ENCODE peak calls at places on chromosomes 13 and 19, in nine cellular contexts. One of them, this sample, is unnamed.

GRCh38 chr19:38908854-38909253 is 3.1 kb downstream of the CCER2 start:
- DNase-seq in stimulated activated CD8-positive, alpha-beta memory T cell treated with anti-CD3 and anti-CD28 coated beads, Interleukin-12 subunit alpha, Interleukin-12 subunit beta, amount 100 ng/mL, for 4 hours: no peak
- DNase-seq in NCI-H2081: no peak
- DNase-seq in fibroblast of the aortic adventitia: no peak
- DNase-seq in cardiac muscle cell: no peak
- DNase-seq in astrocyte of the spinal cord: no peak
- DNase-seq in neural crest cell: no peak
- DNase-seq in activated CD4-positive, alpha-beta T cell treated with anti-CD3 and anti-CD28 coated beads for 48 hours: no peak
- DNase-seq in CD4-positive, alpha-beta memory T cell: no peak
- DNase-seq in this sample: no peak

GRCh38 chr13:26051231-26052135 is at the start of gene SHISA2:
- DNase-seq in stimulated activated CD8-positive, alpha-beta memory T cell treated with anti-CD3 and anti-CD28 coated beads, Interleukin-12 subunit alpha, Interleukin-12 subunit beta, amount 100 ng/mL, for 4 hours: peak; percentile 32
- DNase-seq in NCI-H2081: peak; percentile 63
- DNase-seq in fibroblast of the aortic adventitia: peak; percentile 19
- DNase-seq in cardiac muscle cell: peak; percentile 83
- DNase-seq in astrocyte of the spinal cord: peak; percentile 78
- DNase-seq in neural crest cell: peak; percentile 30
- DNase-seq in activated CD4-positive, alpha-beta T cell treated with anti-CD3 and anti-CD28 coated beads for 48 hours: peak; percentile 37
- DNase-seq in CD4-positive, alpha-beta memory T cell: no peak
- DNase-seq in this sample: no peak

GRCh38 chr13:100984349-100984748 is 309.8 kb upstream of the TMTC4 start:
- DNase-seq in stimulated activated CD8-positive, alpha-beta memory T cell treated with anti-CD3 and anti-CD28 coated beads, Interleukin-12 subunit alpha, Interleukin-12 subunit beta, amount 100 ng/mL, for 4 hours: no peak
- DNase-seq in NCI-H2081: no peak
- DNase-seq in fibroblast of the aortic adventitia: no peak
- DNase-seq in cardiac muscle cell: no peak
- DNase-seq in astrocyte of the spinal cord: no peak
- DNase-seq in neural crest cell: no peak
- DNase-seq in activated CD4-positive, alpha-beta T cell treated with anti-CD3 and anti-CD28 coated beads for 48 hours: no peak
- DNase-seq in CD4-positive, alpha-beta memory T cell: no peak
- DNase-seq in this sample: no peak

GRCh38 chr19:17618919-17619318 is 63.5 kb downstream of the COLGALT1 start:
- DNase-seq in stimulated activated CD8-positive, alpha-beta memory T cell treated with anti-CD3 and anti-CD28 coated beads, Interleukin-12 subunit alpha, Interleukin-12 subunit beta, amount 100 ng/mL, for 4 hours: no peak
- DNase-seq in NCI-H2081: no peak
- DNase-seq in fibroblast of the aortic adventitia: no peak
- DNase-seq in cardiac muscle cell: no peak
- DNase-seq in astrocyte of the spinal cord: no peak
- DNase-seq in neural crest cell: no peak
- DNase-seq in activated CD4-positive, alpha-beta T cell treated with anti-CD3 and anti-CD28 coated beads for 48 hours: no peak
- DNase-seq in CD4-positive, alpha-beta memory T cell: no peak
- DNase-seq in this sample: no peak

GRCh38 chr13:102620512-102620911 is 23.7 kb downstream of the TPP2 start:
- DNase-seq in stimulated activated CD8-positive, alpha-beta memory T cell treated with anti-CD3 and anti-CD28 coated beads, Interleukin-12 subunit alpha, Interleukin-12 subunit beta, amount 100 ng/mL, for 4 hours: no peak
- DNase-seq in NCI-H2081: peak; percentile 25
- DNase-seq in fibroblast of the aortic adventitia: no peak
- DNase-seq in cardiac muscle cell: no peak
- DNase-seq in astrocyte of the spinal cord: no peak
- DNase-seq in neural crest cell: no peak
- DNase-seq in activated CD4-positive, alpha-beta T cell treated with anti-CD3 and anti-CD28 coated beads for 48 hours: no peak
- DNase-seq in CD4-positive, alpha-beta memory T cell: no peak
- DNase-seq in this sample: no peak

GRCh38 chr13:46469064-46469463 is 82.0 kb upstream of the RUBCNL start:
- DNase-seq in stimulated activated CD8-positive, alpha-beta memory T cell treated with anti-CD3 and anti-CD28 coated beads, Interleukin-12 subunit alpha, Interleukin-12 subunit beta, amount 100 ng/mL, for 4 hours: no peak
- DNase-seq in NCI-H2081: no peak
- DNase-seq in fibroblast of the aortic adventitia: peak; percentile 86
- DNase-seq in cardiac muscle cell: no peak
- DNase-seq in astrocyte of the spinal cord: no peak
- DNase-seq in neural crest cell: no peak
- DNase-seq in activated CD4-positive, alpha-beta T cell treated with anti-CD3 and anti-CD28 coated beads for 48 hours: no peak
- DNase-seq in CD4-positive, alpha-beta memory T cell: no peak
- DNase-seq in this sample: no peak

GRCh38 chr19:33520048-33520643 is 1.4 kb downstream of the PEPD start:
- DNase-seq in stimulated activated CD8-positive, alpha-beta memory T cell treated with anti-CD3 and anti-CD28 coated beads, Interleukin-12 subunit alpha, Interleukin-12 subunit beta, amount 100 ng/mL, for 4 hours: no peak
- DNase-seq in NCI-H2081: no peak
- DNase-seq in fibroblast of the aortic adventitia: no peak
- DNase-seq in cardiac muscle cell: no peak
- DNase-seq in astrocyte of the spinal cord: no peak
- DNase-seq in neural crest cell: no peak
- DNase-seq in activated CD4-positive, alpha-beta T cell treated with anti-CD3 and anti-CD28 coated beads for 48 hours: no peak
- DNase-seq in CD4-positive, alpha-beta memory T cell: no peak
- DNase-seq in this sample: no peak

GRCh38 chr13:32883501-32883900 is 132.7 kb upstream of the KL start:
- DNase-seq in stimulated activated CD8-positive, alpha-beta memory T cell treated with anti-CD3 and anti-CD28 coated beads, Interleukin-12 subunit alpha, Interleukin-12 subunit beta, amount 100 ng/mL, for 4 hours: no peak
- DNase-seq in NCI-H2081: peak; percentile 91
- DNase-seq in fibroblast of the aortic adventitia: peak; percentile 56
- DNase-seq in cardiac muscle cell: no peak
- DNase-seq in astrocyte of the spinal cord: peak; percentile 56
- DNase-seq in neural crest cell: no peak
- DNase-seq in activated CD4-positive, alpha-beta T cell treated with anti-CD3 and anti-CD28 coated beads for 48 hours: no peak
- DNase-seq in CD4-positive, alpha-beta memory T cell: no peak
- DNase-seq in this sample: no peak

GRCh38 chr19:38813323-38813722 is 578 bp upstream of the LGALS4 start:
- DNase-seq in stimulated activated CD8-positive, alpha-beta memory T cell treated with anti-CD3 and anti-CD28 coated beads, Interleukin-12 subunit alpha, Interleukin-12 subunit beta, amount 100 ng/mL, for 4 hours: no peak
- DNase-seq in NCI-H2081: no peak
- DNase-seq in fibroblast of the aortic adventitia: no peak
- DNase-seq in cardiac muscle cell: no peak
- DNase-seq in astrocyte of the spinal cord: no peak
- DNase-seq in neural crest cell: no peak
- DNase-seq in activated CD4-positive, alpha-beta T cell treated with anti-CD3 and anti-CD28 coated beads for 48 hours: no peak
- DNase-seq in CD4-positive, alpha-beta memory T cell: no peak
- DNase-seq in this sample: no peak

GRCh38 chr19:3345850-3346460 is 20.4 kb upstream of the NFIC start:
- DNase-seq in stimulated activated CD8-positive, alpha-beta memory T cell treated with anti-CD3 and anti-CD28 coated beads, Interleukin-12 subunit alpha, Interleukin-12 subunit beta, amount 100 ng/mL, for 4 hours: no peak
- DNase-seq in NCI-H2081: no peak
- DNase-seq in fibroblast of the aortic adventitia: no peak
- DNase-seq in cardiac muscle cell: no peak
- DNase-seq in astrocyte of the spinal cord: no peak
- DNase-seq in neural crest cell: no peak
- DNase-seq in activated CD4-positive, alpha-beta T cell treated with anti-CD3 and anti-CD28 coated beads for 48 hours: no peak
- DNase-seq in CD4-positive, alpha-beta memory T cell: no peak
- DNase-seq in this sample: no peak

GRCh38 chr19:18711893-18712292 is 28.4 kb downstream of the CRTC1 start:
- DNase-seq in stimulated activated CD8-positive, alpha-beta memory T cell treated with anti-CD3 and anti-CD28 coated beads, Interleukin-12 subunit alpha, Interleukin-12 subunit beta, amount 100 ng/mL, for 4 hours: no peak
- DNase-seq in NCI-H2081: no peak
- DNase-seq in fibroblast of the aortic adventitia: no peak
- DNase-seq in cardiac muscle cell: no peak
- DNase-seq in astrocyte of the spinal cord: no peak
- DNase-seq in neural crest cell: no peak
- DNase-seq in activated CD4-positive, alpha-beta T cell treated with anti-CD3 and anti-CD28 coated beads for 48 hours: no peak
- DNase-seq in CD4-positive, alpha-beta memory T cell: no peak
- DNase-seq in this sample: no peak

GRCh38 chr19:50739841-50740426 is 16.8 kb downstream of the CLEC11A start:
- DNase-seq in stimulated activated CD8-positive, alpha-beta memory T cell treated with anti-CD3 and anti-CD28 coated beads, Interleukin-12 subunit alpha, Interleukin-12 subunit beta, amount 100 ng/mL, for 4 hours: no peak
- DNase-seq in NCI-H2081: no peak
- DNase-seq in fibroblast of the aortic adventitia: no peak
- DNase-seq in cardiac muscle cell: no peak
- DNase-seq in astrocyte of the spinal cord: no peak
- DNase-seq in neural crest cell: no peak
- DNase-seq in activated CD4-positive, alpha-beta T cell treated with anti-CD3 and anti-CD28 coated beads for 48 hours: no peak
- DNase-seq in CD4-positive, alpha-beta memory T cell: no peak
- DNase-seq in this sample: no peak

GRCh38 chr13:19601749-19602725 is 31.4 kb upstream of the MPHOSPH8 start:
- DNase-seq in stimulated activated CD8-positive, alpha-beta memory T cell treated with anti-CD3 and anti-CD28 coated beads, Interleukin-12 subunit alpha, Interleukin-12 subunit beta, amount 100 ng/mL, for 4 hours: peak; percentile 18
- DNase-seq in NCI-H2081: peak; percentile 38
- DNase-seq in fibroblast of the aortic adventitia: peak; percentile 33
- DNase-seq in cardiac muscle cell: peak; percentile 55
- DNase-seq in astrocyte of the spinal cord: peak; percentile 40
- DNase-seq in neural crest cell: peak; percentile 42
- DNase-seq in activated CD4-positive, alpha-beta T cell treated with anti-CD3 and anti-CD28 coated beads for 48 hours: peak; percentile 56
- DNase-seq in CD4-positive, alpha-beta memory T cell: no peak
- DNase-seq in this sample: no peak

GRCh38 chr13:40622246-40622645 is 44.2 kb downstream of the FOXO1 start:
- DNase-seq in stimulated activated CD8-positive, alpha-beta memory T cell treated with anti-CD3 and anti-CD28 coated beads, Interleukin-12 subunit alpha, Interleukin-12 subunit beta, amount 100 ng/mL, for 4 hours: no peak
- DNase-seq in NCI-H2081: no peak
- DNase-seq in fibroblast of the aortic adventitia: no peak
- DNase-seq in cardiac muscle cell: no peak
- DNase-seq in astrocyte of the spinal cord: no peak
- DNase-seq in neural crest cell: no peak
- DNase-seq in activated CD4-positive, alpha-beta T cell treated with anti-CD3 and anti-CD28 coated beads for 48 hours: no peak
- DNase-seq in CD4-positive, alpha-beta memory T cell: no peak
- DNase-seq in this sample: no peak

GRCh38 chr19:16978156-16978555 is 48.5 kb downstream of the CPAMD8 start:
- DNase-seq in stimulated activated CD8-positive, alpha-beta memory T cell treated with anti-CD3 and anti-CD28 coated beads, Interleukin-12 subunit alpha, Interleukin-12 subunit beta, amount 100 ng/mL, for 4 hours: no peak
- DNase-seq in NCI-H2081: no peak
- DNase-seq in fibroblast of the aortic adventitia: no peak
- DNase-seq in cardiac muscle cell: no peak
- DNase-seq in astrocyte of the spinal cord: no peak
- DNase-seq in neural crest cell: no peak
- DNase-seq in activated CD4-positive, alpha-beta T cell treated with anti-CD3 and anti-CD28 coated beads for 48 hours: no peak
- DNase-seq in CD4-positive, alpha-beta memory T cell: no peak
- DNase-seq in this sample: no peak

GRCh38 chr19:33780746-33781145 is 15.9 kb upstream of the KCTD15 start:
- DNase-seq in stimulated activated CD8-positive, alpha-beta memory T cell treated with anti-CD3 and anti-CD28 coated beads, Interleukin-12 subunit alpha, Interleukin-12 subunit beta, amount 100 ng/mL, for 4 hours: no peak
- DNase-seq in NCI-H2081: no peak
- DNase-seq in fibroblast of the aortic adventitia: no peak
- DNase-seq in cardiac muscle cell: no peak
- DNase-seq in astrocyte of the spinal cord: no peak
- DNase-seq in neural crest cell: no peak
- DNase-seq in activated CD4-positive, alpha-beta T cell treated with anti-CD3 and anti-CD28 coated beads for 48 hours: no peak
- DNase-seq in CD4-positive, alpha-beta memory T cell: no peak
- DNase-seq in this sample: no peak

GRCh38 chr19:7605490-7606222 is 10.0 kb downstream of the CAMSAP3 start:
- DNase-seq in stimulated activated CD8-positive, alpha-beta memory T cell treated with anti-CD3 and anti-CD28 coated beads, Interleukin-12 subunit alpha, Interleukin-12 subunit beta, amount 100 ng/mL, for 4 hours: no peak
- DNase-seq in NCI-H2081: no peak
- DNase-seq in fibroblast of the aortic adventitia: no peak
- DNase-seq in cardiac muscle cell: no peak
- DNase-seq in astrocyte of the spinal cord: no peak
- DNase-seq in neural crest cell: no peak
- DNase-seq in activated CD4-positive, alpha-beta T cell treated with anti-CD3 and anti-CD28 coated beads for 48 hours: peak; percentile 69
- DNase-seq in CD4-positive, alpha-beta memory T cell: no peak
- DNase-seq in this sample: peak; percentile 12

GRCh38 chr13:104327217-104327616 is 1261.0 kb upstream of the SLC10A2 start:
- DNase-seq in stimulated activated CD8-positive, alpha-beta memory T cell treated with anti-CD3 and anti-CD28 coated beads, Interleukin-12 subunit alpha, Interleukin-12 subunit beta, amount 100 ng/mL, for 4 hours: no peak
- DNase-seq in NCI-H2081: no peak
- DNase-seq in fibroblast of the aortic adventitia: no peak
- DNase-seq in cardiac muscle cell: no peak
- DNase-seq in astrocyte of the spinal cord: no peak
- DNase-seq in neural crest cell: no peak
- DNase-seq in activated CD4-positive, alpha-beta T cell treated with anti-CD3 and anti-CD28 coated beads for 48 hours: no peak
- DNase-seq in CD4-positive, alpha-beta memory T cell: no peak
- DNase-seq in this sample: no peak

GRCh38 chr13:38180100-38180499 is 169.6 kb upstream of the UFM1 start:
- DNase-seq in stimulated activated CD8-positive, alpha-beta memory T cell treated with anti-CD3 and anti-CD28 coated beads, Interleukin-12 subunit alpha, Interleukin-12 subunit beta, amount 100 ng/mL, for 4 hours: no peak
- DNase-seq in NCI-H2081: no peak
- DNase-seq in fibroblast of the aortic adventitia: peak; percentile 81
- DNase-seq in cardiac muscle cell: no peak
- DNase-seq in astrocyte of the spinal cord: peak; percentile 15
- DNase-seq in neural crest cell: no peak
- DNase-seq in activated CD4-positive, alpha-beta T cell treated with anti-CD3 and anti-CD28 coated beads for 48 hours: no peak
- DNase-seq in CD4-positive, alpha-beta memory T cell: no peak
- DNase-seq in this sample: no peak

GRCh38 chr19:55467236-55468053 is 2.9 kb upstream of the C19orf85 start:
- DNase-seq in stimulated activated CD8-positive, alpha-beta memory T cell treated with anti-CD3 and anti-CD28 coated beads, Interleukin-12 subunit alpha, Interleukin-12 subunit beta, amount 100 ng/mL, for 4 hours: peak; percentile 37
- DNase-seq in NCI-H2081: no peak
- DNase-seq in fibroblast of the aortic adventitia: peak; percentile 86
- DNase-seq in cardiac muscle cell: peak; percentile 64
- DNase-seq in astrocyte of the spinal cord: no peak
- DNase-seq in neural crest cell: peak; percentile 75
- DNase-seq in activated CD4-positive, alpha-beta T cell treated with anti-CD3 and anti-CD28 coated beads for 48 hours: peak; percentile 77
- DNase-seq in CD4-positive, alpha-beta memory T cell: peak; percentile 52
- DNase-seq in this sample: no peak